ENCODE peak calls at places on chromosomes 12 and 14, in seven cellular contexts. B is NCI-H1417 treated with DMSO at 0.1 percent for 48 hours, J is foreskin fibroblast, T is T47D, U is MM.1S, O is NCI-H1436, R is NCI-H2081. V is an unnamed sample.

GRCh38 chr14:23669441-23669840 is 33.3 kb downstream of the DHRS2 start:
- DNase-seq in B (no peak), J (no peak), T (no peak), U (no peak), O (no peak), R (no peak), V (no peak)

GRCh38 chr14:23173796-23174195 is 9.7 kb downstream of the SLC7A8 start:
- DNase-seq in B (no peak), J (no peak), T (no peak), U (no peak), O (no peak), R (no peak), V (no peak)

GRCh38 chr14:75456069-75457023 is 28.5 kb downstream of the JDP2 start:
- DNase-seq in B (no peak), J (no peak), T (no peak), U (no peak), O (no peak), R (no peak), V (no peak)

GRCh38 chr12:11973396-11973795 is 97.3 kb upstream of the BCL2L14 start:
- DNase-seq in B (no peak), J (no peak), T (no peak), U (no peak), O (no peak), R (no peak), V (no peak)

GRCh38 chr14:94685166-94685581 is 73.0 kb downstream of the SERPINA3 start:
- DNase-seq in B (no peak), J (no peak), T (no peak), U (no peak), O (no peak), R (no peak), V (no peak)

GRCh38 chr12:49339464-49339861 is 2.5 kb upstream of the C1QL4 start:
- DNase-seq in B (no peak), J (no peak), T (no peak), U (no peak), O (no peak), R (no peak), V (no peak)

GRCh38 chr14:67586302-67586701 is 13.8 kb downstream of the PIGH start:
- DNase-seq in B (no peak), J (no peak), T (no peak), U (no peak), O (no peak), R (no peak), V (no peak)

GRCh38 chr14:74595006-74595735 is 16.9 kb downstream of the LTBP2 start:
- DNase-seq in B (no peak), J (peak; percentile 85), T (no peak), U (no peak), O (no peak), R (no peak), V (no peak)

GRCh38 chr12:65637774-65638173 is 186.5 kb upstream of the HMGA2 start:
- DNase-seq in B (no peak), J (peak; percentile 47), T (no peak), U (no peak), O (no peak), R (no peak), V (no peak)

GRCh38 chr12:50621435-50622304 is 116.9 kb downstream of the DIP2B start:
- DNase-seq in B (no peak), J (no peak), T (no peak), U (no peak), O (no peak), R (no peak), V (peak; percentile 30)

GRCh38 chr12:10285919-10286318 is 21.8 kb upstream of the KLRD1 start:
- DNase-seq in B (no peak), J (no peak), T (no peak), U (no peak), O (no peak), R (no peak), V (no peak)

GRCh38 chr14:51552275-51552674 is 99.4 kb upstream of the FRMD6 start:
- DNase-seq in B (no peak), J (no peak), T (no peak), U (no peak), O (no peak), R (peak; percentile 20), V (no peak)

GRCh38 chr12:57177354-57177753 is 29.9 kb upstream of the LRP1-AS start:
- DNase-seq in B (no peak), J (no peak), T (no peak), U (no peak), O (no peak), R (no peak), V (no peak)

GRCh38 chr14:67663633-67664032 is 10.8 kb downstream of the VTI1B start:
- DNase-seq in B (no peak), J (no peak), T (no peak), U (no peak), O (no peak), R (no peak), V (no peak)

GRCh38 chr14:62736426-62737043 is 308.7 kb downstream of the KCNH5 start:
- DNase-seq in B (no peak), J (no peak), T (no peak), U (no peak), O (no peak), R (no peak), V (no peak)